ENCODE peak calls at places on chromosomes 2 and 18, in six cellular contexts. S is psoas muscle, V is colonic mucosa, I is kidney epithelial cell, O is fibroblast of lung, H is HFF-Myc. K is an unnamed sample.

GRCh38 chr2:194619368-194619767 is 1037.7 kb upstream of the SLC39A10 start:
- DNase-seq in S (no peak), V (no peak), I (no peak), O (no peak), H (no peak), K (no peak)

GRCh38 chr2:54773838-54774237 is 50.4 kb downstream of the EML6 start:
- DNase-seq in S (no peak), V (no peak), I (no peak), O (peak; percentile 8), H (no peak), K (no peak)

GRCh38 chr2:98114643-98115355 is 27.8 kb downstream of the VWA3B start:
- DNase-seq in S (no peak), V (no peak), I (peak; percentile 1), O (no peak), H (no peak), K (no peak)

GRCh38 chr18:26133652-26134051 is at the start of gene PSMA8:
- DNase-seq in S (peak; percentile 38), V (no peak), I (no peak), O (no peak), H (no peak), K (peak; percentile 82)

GRCh38 chr2:25586726-25587144 is 86.6 kb downstream of the DTNB start:
- DNase-seq in S (no peak), V (no peak), I (no peak), O (no peak), H (no peak), K (peak; percentile 72)

GRCh38 chr2:132416996-132417395 is 391 bp downstream of the GPR39 start:
- DNase-seq in S (no peak), V (peak; percentile 72), I (no peak), O (no peak), H (no peak), K (no peak)

GRCh38 chr18:48003426-48004349 is 73.2 kb upstream of the SMAD2 start:
- DNase-seq in S (peak; percentile 41), V (peak; percentile 76), I (peak; percentile 82), O (peak; percentile 30), H (peak; percentile 27), K (no peak)

GRCh38 chr2:1847846-1848598 is 103.7 kb upstream of the PXDN start:
- DNase-seq in S (no peak), V (no peak), I (no peak), O (no peak), H (no peak), K (no peak)

GRCh38 chr2:197480165-197481036 is 19.2 kb downstream of the HSPD1 start:
- DNase-seq in S (no peak), V (no peak), I (no peak), O (no peak), H (no peak), K (no peak)

GRCh38 chr2:108806362-108806761 is 19.8 kb downstream of the CCDC138 start:
- DNase-seq in S (no peak), V (no peak), I (no peak), O (no peak), H (no peak), K (no peak)

GRCh38 chr2:61993422-61994024 is 88.0 kb downstream of the COMMD1 start:
- DNase-seq in S (no peak), V (peak; percentile 25), I (peak; percentile 16), O (peak; percentile 71), H (peak; percentile 6), K (no peak)

GRCh38 chr2:15584767-15585469 is 6.8 kb upstream of the DDX1 start:
- DNase-seq in S (no peak), V (no peak), I (no peak), O (peak; percentile 25), H (no peak), K (no peak)

GRCh38 chr2:205758051-205758450 is 75.8 kb downstream of the NRP2 start:
- DNase-seq in S (no peak), V (no peak), I (no peak), O (peak; percentile 80), H (no peak), K (no peak)

GRCh38 chr18:70321616-70322015 is 32.8 kb downstream of the SOCS6 start:
- DNase-seq in S (no peak), V (no peak), I (no peak), O (no peak), H (no peak), K (no peak)

GRCh38 chr2:106160786-106161261 is 33.3 kb downstream of the UXS1 start:
- DNase-seq in S (peak; percentile 27), V (no peak), I (no peak), O (no peak), H (no peak), K (no peak)

GRCh38 chr2:25430556-25430955 is 88.8 kb upstream of the DNMT3A start:
- DNase-seq in S (no peak), V (no peak), I (no peak), O (no peak), H (no peak), K (no peak)

GRCh38 chr2:241314181-241314932 is 1.1 kb downstream of the HDLBP start:
- DNase-seq in S (no peak), V (no peak), I (no peak), O (peak; percentile 69), H (no peak), K (no peak)

GRCh38 chr2:143545643-143546275 is 416.5 kb downstream of the ARHGAP15 start:
- DNase-seq in S (no peak), V (no peak), I (no peak), O (peak; percentile 47), H (peak; percentile 61), K (no peak)

GRCh38 chr2:12170151-12170550 is 423.7 kb downstream of the LPIN1 start:
- DNase-seq in S (no peak), V (no peak), I (no peak), O (no peak), H (no peak), K (no peak)

GRCh38 chr2:12173943-12174340 is 427.5 kb downstream of the LPIN1 start:
- DNase-seq in S (no peak), V (no peak), I (no peak), O (no peak), H (no peak), K (no peak)

GRCh38 chr2:12175323-12175722 is 428.9 kb downstream of the LPIN1 start:
- DNase-seq in S (no peak), V (no peak), I (no peak), O (no peak), H (no peak), K (no peak)

GRCh38 chr2:12176621-12177020 is 430.2 kb downstream of the LPIN1 start:
- DNase-seq in S (no peak), V (no peak), I (no peak), O (no peak), H (no peak), K (peak; percentile 6)

GRCh38 chr2:12173271-12173942 is 427.0 kb downstream of the LPIN1 start:
- DNase-seq in S (no peak), V (no peak), I (no peak), O (peak; percentile 54), H (no peak), K (no peak)
- TF ChIP-seq CTCF in S (no peak), V (no peak), I (no peak), O (peak; percentile 57), H (peak; percentile 38), K (no peak)

DNA sequence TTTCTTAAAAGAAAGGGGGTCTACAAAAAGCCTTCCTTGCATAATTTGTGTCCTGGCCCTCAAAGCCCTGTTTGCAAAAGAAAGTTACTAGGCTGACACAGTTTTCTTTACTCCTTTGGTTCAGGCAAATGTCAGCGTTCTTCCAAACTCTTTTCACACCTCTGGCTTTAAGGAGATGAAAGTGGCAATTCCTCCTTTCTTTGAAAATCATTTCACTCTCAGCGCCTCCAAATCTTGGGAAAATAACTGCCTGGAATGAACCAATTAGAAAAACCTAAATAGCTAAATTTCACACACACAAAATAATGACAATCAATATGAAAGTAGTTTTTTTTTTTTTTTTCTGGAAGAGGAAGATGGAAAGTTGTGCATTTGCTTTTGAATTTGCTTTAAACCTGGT is 1.6 kb downstream of the MEIS1 start:
- DNase-seq in S (no peak), V (no peak), I (no peak), O (no peak), H (no peak), K (no peak)
- H3K4me3 ChIP-seq in S (peak overlapping the region; percentile 70), V (peak overlapping the region; percentile 55), I (peak overlapping the region; percentile 58), O (peak overlapping the region; percentile 81), H (peak overlapping the region; percentile 83), K (no peak overlapping the region)

GRCh38 chr2:39515273-39515896 is 78.3 kb upstream of the MAP4K3 start:
- DNase-seq in S (no peak), V (no peak), I (no peak), O (no peak), H (no peak), K (no peak)

GRCh38 chr2:39517622-39518021 is 80.5 kb upstream of the MAP4K3 start:
- DNase-seq in S (no peak), V (no peak), I (no peak), O (no peak), H (no peak), K (no peak)

GRCh38 chr2:39517102-39517436 is 80.0 kb upstream of the MAP4K3 start:
- DNase-seq in S (no peak), V (no peak), I (no peak), O (no peak), H (no peak), K (no peak)

GRCh38 chr2:39515897-39516346 is 78.8 kb upstream of the MAP4K3 start:
- DNase-seq in S (no peak), V (no peak), I (no peak), O (no peak), H (no peak), K (no peak)

GRCh38 chr2:39516347-39517101 is 79.4 kb upstream of the MAP4K3 start:
- DNase-seq in S (peak; percentile 30), V (no peak), I (no peak), O (peak; percentile 81), H (no peak), K (no peak)
- TF ChIP-seq CTCF in S (no peak), V (no peak), I (no peak), O (no peak), H (no peak), K (no peak)

GRCh38 chr2:234258562-234259141 is 208.2 kb downstream of the SPP2 start:
- DNase-seq in S (no peak), V (no peak), I (no peak), O (no peak), H (no peak), K (no peak)
- H3K4me3 ChIP-seq in S (no peak overlapping the region), V (no peak overlapping the region), I (no peak overlapping the region), O (no peak overlapping the region), H (no peak overlapping the region), K (no peak overlapping the region)

GRCh38 chr18:65753520-65753919 is 2.7 kb downstream of the CDH7 start:
- DNase-seq in S (no peak), V (peak; percentile 23), I (peak; percentile 9), O (peak; percentile 3), H (no peak), K (no peak)
- TF ChIP-seq CTCF in S (peak; percentile 7), V (no peak), I (peak; percentile 69), O (no peak), H (no peak), K (no peak)

GRCh38 chr2:72975017-72975416 is 57.7 kb downstream of the EMX1 start:
- DNase-seq in S (no peak), V (no peak), I (no peak), O (no peak), H (no peak), K (no peak)
- H3K4me3 ChIP-seq in S (no peak overlapping the region), V (no peak overlapping the region), I (no peak overlapping the region), O (no peak overlapping the region), H (no peak overlapping the region), K (no peak overlapping the region)

DNA sequence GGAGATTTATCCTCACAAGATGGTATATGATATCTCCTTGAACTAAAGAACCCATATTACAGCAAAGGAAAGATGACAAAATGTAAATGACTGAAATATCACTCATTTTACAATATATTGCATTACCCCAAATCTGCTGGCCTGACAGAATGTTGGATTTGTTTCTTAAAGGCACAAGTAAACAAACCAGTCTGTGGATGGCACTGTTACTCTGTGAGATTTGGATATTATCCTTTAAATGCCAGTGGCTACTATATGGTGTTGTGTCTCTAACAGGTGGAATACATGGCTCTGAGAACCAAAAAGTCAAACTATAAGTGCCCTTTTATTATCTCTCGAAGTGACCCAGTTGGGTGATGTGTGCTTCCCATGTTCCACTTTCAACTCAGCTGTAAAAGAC is 125.7 kb downstream of the PDE1A start:
- DNase-seq in S (no peak), V (no peak), I (no peak), O (peak; percentile 42), H (no peak), K (no peak)
- TF ChIP-seq CTCF in S (no peak), V (no peak), I (peak; percentile 17), O (no peak), H (no peak), K (no peak)

K was measured in GM06990.